ENCODE peak calls at places on chromosomes 16 and 17, in ten cellular contexts. B is A549, J is MM.1S, A is Peyer's patch, E is GM12864, Y is upper lobe of right lung, S is ovary, T is dorsolateral prefrontal cortex, V is HL-60, D is fibroblast of lung. N is an unnamed sample.
A peak's percentile ranks its signal among the peaks of the same experiment; 100 is the strongest.

GRCh38 chr16:53257001-53257400 is 177.3 kb upstream of the RBL2 start:
- DNase-seq in E (no peak), V (no peak), B (no peak), D (peak; percentile 43), J (no peak), T (no peak), A (no peak), Y (no peak), S (no peak), N (peak; percentile 10)

GRCh38 chr17:82386881-82387498 is 15.4 kb downstream of the UTS2R start:
- DNase-seq in A (no peak), S (no peak), B (no peak), J (no peak), D (no peak), T (no peak), Y (no peak), E (no peak), V (no peak), N (no peak)

GRCh38 chr16:71432906-71433305 is 8.9 kb downstream of the TLE7 start:
- DNase-seq in Y (no peak), B (no peak), J (no peak), D (no peak), A (no peak), T (no peak), V (no peak), S (no peak), E (no peak), N (no peak)

GRCh38 chr16:25413962-25414361 is 156.3 kb upstream of the ZKSCAN2 start:
- DNase-seq in Y (no peak), S (no peak), E (no peak), J (no peak), T (no peak), D (no peak), V (no peak), B (no peak), A (no peak), N (no peak)

GRCh38 chr16:81451753-81452680 is 7.4 kb downstream of the CMIP start:
- DNase-seq in V (peak; percentile 77), E (no peak), D (no peak), T (peak; percentile 61), S (no peak), A (peak; percentile 84), Y (no peak), J (no peak), B (no peak), N (no peak)

GRCh38 chr16:4285167-4285566 is 12.3 kb upstream of the TFAP4 start:
- DNase-seq in T (no peak), Y (no peak), E (no peak), D (no peak), A (no peak), S (no peak), B (no peak), J (no peak), V (no peak), N (no peak)

GRCh38 chr17:40366076-40366860 is 1.7 kb upstream of the GJD3 start:
- DNase-seq in T (no peak), A (no peak), Y (peak; percentile 48), V (no peak), D (no peak), S (no peak), J (no peak), B (no peak), E (no peak), N (no peak)

GRCh38 chr17:72954595-72954994 is 137.9 kb downstream of the SLC39A11 start:
- DNase-seq in A (no peak), B (no peak), J (no peak), E (no peak), V (no peak), D (no peak), S (no peak), Y (no peak), T (no peak), N (no peak)

GRCh38 chr17:73210002-73210678 is 17.3 kb downstream of the COG1 start:
- DNase-seq in V (no peak), S (no peak), T (no peak), E (no peak), A (peak; percentile 22), D (no peak), J (no peak), B (no peak), Y (no peak), N (no peak)

GRCh38 chr16:11145173-11145820 is 110.7 kb downstream of the SOCS1 start:
- DNase-seq in T (no peak), B (no peak), S (no peak), V (peak; percentile 30), A (no peak), D (peak; percentile 74), E (no peak), Y (no peak), J (no peak), N (no peak)

GRCh38 chr16:3283525-3284447 is 495 bp downstream of the ZNF263 start:
- DNase-seq in B (no peak), D (no peak), A (no peak), S (peak; percentile 65), Y (no peak), J (no peak), E (no peak), T (no peak), V (no peak), N (no peak)

GRCh38 chr16:89828870-89829629 is 775 bp downstream of the SPIRE2 start:
- DNase-seq in E (no peak), B (no peak), Y (no peak), T (no peak), A (no peak), V (no peak), J (no peak), D (no peak), S (no peak), N (no peak)

GRCh38 chr16:56262148-56262878 is 71.0 kb downstream of the GNAO1 start:
- DNase-seq in S (no peak), E (no peak), A (peak; percentile 85), V (no peak), B (no peak), J (no peak), T (no peak), D (no peak), Y (no peak), N (no peak)

GRCh38 chr17:50893183-50893993 is 27.2 kb upstream of the TOB1 start:
- DNase-seq in J (no peak), D (peak; percentile 60), Y (no peak), S (no peak), B (peak; percentile 68), E (no peak), V (no peak), T (peak; percentile 53), A (peak; percentile 79), N (no peak)
- H3K4me3 ChIP-seq in J (no peak overlapping the region), D (no peak overlapping the region), Y (no peak overlapping the region), S (no peak overlapping the region), B (no peak overlapping the region), E (no peak overlapping the region), V (no peak overlapping the region), T (no peak overlapping the region), A (no peak overlapping the region), N (no peak overlapping the region)

DNA sequence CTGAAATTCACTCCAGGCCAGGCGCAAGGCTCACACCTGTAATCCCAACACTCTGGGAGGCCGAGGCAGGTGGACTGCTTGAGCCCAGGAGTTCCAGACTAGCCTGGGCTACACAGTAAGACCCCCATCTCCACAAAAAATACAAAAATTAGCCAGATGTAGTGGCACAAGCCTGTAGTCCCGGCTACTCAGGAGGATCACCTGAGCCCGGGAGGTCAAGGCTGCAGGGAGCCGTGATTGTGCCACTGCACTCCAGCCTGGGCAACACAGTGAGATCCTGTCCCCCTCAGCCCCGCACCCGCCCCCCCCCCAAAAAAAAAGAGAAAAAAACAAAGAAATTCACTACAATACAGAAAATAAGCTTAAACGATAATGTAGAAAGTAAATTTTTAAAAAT is 31.5 kb downstream of the MBTPS1 start:
- DNase-seq in T (no peak), A (no peak), B (no peak), D (no peak), E (no peak), Y (no peak), V (no peak), S (no peak), J (no peak), N (no peak)
- H3K4me3 ChIP-seq in T (no peak overlapping the region), A (no peak overlapping the region), B (no peak overlapping the region), D (no peak overlapping the region), E (no peak overlapping the region), Y (no peak overlapping the region), V (no peak overlapping the region), S (no peak overlapping the region), J (no peak overlapping the region), N (no peak overlapping the region)

GRCh38 chr16:17258077-17258599 is 212.6 kb downstream of the XYLT1 start:
- DNase-seq in V (no peak), D (no peak), T (no peak), B (no peak), Y (no peak), A (no peak), S (no peak), E (no peak), J (no peak), N (no peak)
- H3K4me3 ChIP-seq in V (no peak overlapping the region), D (no peak overlapping the region), T (no peak overlapping the region), B (no peak overlapping the region), Y (no peak overlapping the region), A (no peak overlapping the region), S (no peak overlapping the region), E (peak overlapping the region; percentile 57), J (peak overlapping the region; percentile 66), N (no peak overlapping the region)

GRCh38 chr17:65155622-65156021 is 18.5 kb downstream of the RGS9 start:
- DNase-seq in J (no peak), T (no peak), A (no peak), B (no peak), E (no peak), Y (no peak), V (no peak), D (no peak), S (no peak), N (no peak)
- H3K4me3 ChIP-seq in J (no peak overlapping the region), T (no peak overlapping the region), A (no peak overlapping the region), B (no peak overlapping the region), E (no peak overlapping the region), Y (no peak overlapping the region), V (no peak overlapping the region), D (no peak overlapping the region), S (no peak overlapping the region), N (no peak overlapping the region)

GRCh38 chr17:77109159-77110005 is 31.4 kb upstream of the SEC14L1 start:
- DNase-seq in V (no peak), T (no peak), S (no peak), Y (no peak), A (no peak), J (peak; percentile 23), E (no peak), B (no peak), D (peak; percentile 28), N (no peak)
- H3K4me3 ChIP-seq in V (no peak overlapping the region), T (no peak overlapping the region), S (no peak overlapping the region), Y (no peak overlapping the region), A (no peak overlapping the region), J (peak overlapping the region; percentile 30), E (no peak overlapping the region), B (no peak overlapping the region), D (no peak overlapping the region), N (no peak overlapping the region)